ENCODE peak calls at places on chromosomes 13 and 19, in nine cellular contexts. A is RCC 7860, B is upper lobe of right lung, M is psoas muscle, Q is T-cell, S is activated gamma-delta T cell treated with Interleukin-2 at 50 U/mL for 16 hours, V is NCI-H1694 treated with DMSO at 0.1 percent for 48 hours, W is suprapubic skin, O is lower leg skin. J is an unnamed sample.

GRCh38 chr13:110680852-110681251 is 25.1 kb downstream of the CARS2 start:
- DNase-seq in A (no peak), B (no peak), M (no peak), Q (no peak), S (no peak), V (peak; percentile 12), W (no peak), O (peak; percentile 78), J (peak; percentile 18)

GRCh38 chr19:32631381-32631780 is 43.6 kb downstream of the ANKRD27 start:
- DNase-seq in A (no peak), B (no peak), M (no peak), Q (no peak), S (no peak), V (no peak), W (no peak), O (no peak), J (no peak)

GRCh38 chr13:26299168-26299788 is 45.3 kb downstream of the CDK8 start:
- DNase-seq in A (no peak), B (no peak), M (no peak), Q (no peak), S (no peak), V (no peak), W (no peak), O (no peak), J (no peak)

GRCh38 chr13:33676045-33676699 is 141.8 kb upstream of the RFC3 start:
- DNase-seq in A (no peak), B (no peak), M (no peak), Q (no peak), S (no peak), V (no peak), W (no peak), O (no peak), J (peak; percentile 6)

GRCh38 chr19:56839665-56840451 is 668 bp downstream of the PEG3 start:
- DNase-seq in A (no peak), B (peak; percentile 88), M (peak; percentile 93), Q (no peak), S (no peak), V (no peak), W (peak; percentile 95), O (peak; percentile 97), J (peak; percentile 88)

GRCh38 chr13:37202264-37202663 is 96.8 kb upstream of the CSNK1A1L start:
- DNase-seq in A (no peak), B (no peak), M (no peak), Q (no peak), S (no peak), V (no peak), W (no peak), O (no peak), J (no peak)

GRCh38 chr13:99968521-99969367 is 2.8 kb downstream of the ZIC5 start:
- DNase-seq in A (no peak), B (no peak), M (no peak), Q (no peak), S (no peak), V (no peak), W (no peak), O (no peak), J (peak; percentile 58)

GRCh38 chr13:94641432-94641941 is 39.8 kb downstream of the GPR180 start:
- DNase-seq in A (no peak), B (no peak), M (no peak), Q (no peak), S (no peak), V (no peak), W (no peak), O (no peak), J (peak; percentile 39)

GRCh38 chr13:83215627-83216026 is 666.6 kb downstream of the SLITRK1 start:
- DNase-seq in A (no peak), B (no peak), M (no peak), Q (no peak), S (no peak), V (no peak), W (no peak), O (no peak), J (no peak)

GRCh38 chr13:79869326-79869725 is 388.4 kb downstream of the NDFIP2 start:
- DNase-seq in A (no peak), B (no peak), M (no peak), Q (no peak), S (no peak), V (no peak), W (no peak), O (no peak), J (no peak)

GRCh38 chr13:35474551-35474950 is 1.9 kb downstream of the MAB21L1 start:
- DNase-seq in A (no peak), B (no peak), M (no peak), Q (no peak), S (no peak), V (no peak), W (no peak), O (no peak), J (peak; percentile 4)

GRCh38 chr13:39524795-39525194 is 78.2 kb downstream of the LHFPL6 start:
- DNase-seq in A (no peak), B (no peak), M (no peak), Q (no peak), S (no peak), V (no peak), W (no peak), O (no peak), J (no peak)

GRCh38 chr19:37914908-37915307 is 7.9 kb downstream of the SIPA1L3 start:
- DNase-seq in A (no peak), B (no peak), M (no peak), Q (no peak), S (no peak), V (no peak), W (no peak), O (no peak), J (no peak)

GRCh38 chr19:45523642-45524256 is 16.5 kb downstream of the VASP start:
- DNase-seq in A (peak; percentile 72), B (peak; percentile 82), M (peak; percentile 75), Q (peak; percentile 71), S (peak; percentile 58), V (peak; percentile 93), W (no peak), O (peak; percentile 96), J (peak; percentile 84)

GRCh38 chr13:72284791-72285190 is 417.8 kb upstream of the DACH1 start:
- DNase-seq in A (peak; percentile 42), B (no peak), M (no peak), Q (no peak), S (no peak), V (no peak), W (no peak), O (no peak), J (no peak)

GRCh38 chr19:29017788-29018187 is 195.2 kb downstream of the UQCRFS1 start:
- DNase-seq in A (no peak), B (no peak), M (no peak), Q (no peak), S (no peak), V (no peak), W (no peak), O (no peak), J (no peak)

GRCh38 chr19:19146000-19146608 is 7.8 kb upstream of the TMEM161A start:
- DNase-seq in A (peak; percentile 22), B (peak; percentile 89), M (peak; percentile 83), Q (peak; percentile 81), S (peak; percentile 85), V (peak; percentile 33), W (peak; percentile 91), O (peak; percentile 97), J (peak; percentile 78)

GRCh38 chr19:33143897-33144405 is 12.0 kb downstream of the WDR88 start:
- DNase-seq in A (peak; percentile 35), B (peak; percentile 72), M (peak; percentile 64), Q (peak; percentile 45), S (peak; percentile 55), V (peak; percentile 61), W (peak; percentile 84), O (peak; percentile 93), J (peak; percentile 67)

GRCh38 chr19:45518469-45518826 is 11.2 kb downstream of the VASP start:
- DNase-seq in A (no peak), B (no peak), M (no peak), Q (no peak), S (no peak), V (no peak), W (no peak), O (no peak), J (no peak)

GRCh38 chr13:25988655-25989054 is 63.2 kb downstream of the SHISA2 start:
- DNase-seq in A (no peak), B (no peak), M (no peak), Q (no peak), S (no peak), V (no peak), W (no peak), O (no peak), J (peak; percentile 13)

GRCh38 chr19:47020992-47021496 is 1.4 kb downstream of the NPAS1 start:
- DNase-seq in A (no peak), B (no peak), M (no peak), Q (no peak), S (no peak), V (no peak), W (no peak), O (no peak), J (no peak)

GRCh38 chr19:44890366-44891015 is 563 bp upstream of the TOMM40 start:
- DNase-seq in A (peak; percentile 99), B (peak; percentile 100), M (no peak), Q (peak; percentile 100), S (no peak), V (peak; percentile 100), W (peak; percentile 100), O (no peak), J (peak; percentile 100)

GRCh38 chr19:33156354-33156753 is 24.4 kb downstream of the WDR88 start:
- DNase-seq in A (no peak), B (no peak), M (no peak), Q (no peak), S (no peak), V (no peak), W (no peak), O (no peak), J (no peak)

GRCh38 chr19:35030257-35031071 is at the start of gene SCN1B:
- DNase-seq in A (peak; percentile 15), B (peak; percentile 84), M (peak; percentile 83), Q (no peak), S (peak; percentile 57), V (no peak), W (no peak), O (peak; percentile 92), J (peak; percentile 88)

GRCh38 chr19:20664917-20665781 is 3.8 kb upstream of the ZNF626 start:
- DNase-seq in A (no peak), B (peak; percentile 61), M (peak; percentile 49), Q (no peak), S (no peak), V (no peak), W (no peak), O (no peak), J (no peak)

GRCh38 chr19:45467115-45467455 is 711 bp upstream of the FOSB start:
- DNase-seq in A (no peak), B (no peak), M (no peak), Q (no peak), S (no peak), V (no peak), W (no peak), O (no peak), J (no peak)

GRCh38 chr13:30165791-30166190 is 141.6 kb downstream of the KATNAL1 start:
- DNase-seq in A (no peak), B (no peak), M (peak; percentile 30), Q (no peak), S (no peak), V (no peak), W (no peak), O (no peak), J (no peak)

GRCh38 chr19:34773555-34773864 is 495 bp upstream of the ZNF599 start:
- DNase-seq in A (no peak), B (no peak), M (no peak), Q (no peak), S (no peak), V (no peak), W (no peak), O (no peak), J (no peak)

GRCh38 chr13:99269627-99270252 is 11.6 kb upstream of the GPR18 start:
- DNase-seq in A (peak; percentile 35), B (no peak), M (no peak), Q (peak; percentile 15), S (peak; percentile 31), V (peak; percentile 63), W (no peak), O (no peak), J (peak; percentile 12)

GRCh38 chr13:85597790-85598500 is 201.3 kb downstream of the SLITRK6 start:
- DNase-seq in A (no peak), B (no peak), M (no peak), Q (no peak), S (no peak), V (no peak), W (no peak), O (no peak), J (peak; percentile 3)

J was measured in Daoy.